ENCODE peak calls at places on chromosomes 13 and 19, in four cellular contexts. N is body of pancreas; T is naive thymus-derived CD4-positive, alpha-beta T cell; Y is SK-N-SH. R is an unnamed sample. For H3K9me3 and H3K4me1, the result is how much of the 10 kb centered on the place peaks cover.

GRCh38 chr13:48401480-48401879 is 11.4 kb downstream of the LPAR6 start:
- DNase-seq in N (no peak), T (no peak), Y (no peak), R (no peak)

GRCh38 chr19:10270616-10271394 is at the start of gene ICAM1:
- DNase-seq in N (peak), Y (peak), T (peak), R (peak)

GRCh38 chr13:26616126-26616525 is 58.6 kb downstream of the WASF3 start:
- DNase-seq in N (no peak), T (no peak), Y (no peak), R (no peak)

GRCh38 chr13:77351326-77351725 is 24.4 kb upstream of the MYCBP2 start:
- DNase-seq in N (no peak), T (no peak), Y (no peak), R (no peak)

GRCh38 chr13:111184685-111185401 is 69.7 kb downstream of the ARHGEF7 start:
- DNase-seq in N (no peak), T (no peak), Y (no peak), R (no peak)

GRCh38 chr19:31761281-31761913 is 412.2 kb upstream of the TSHZ3 start:
- DNase-seq in N (no peak), Y (no peak), T (no peak), R (no peak)

GRCh38 chr13:107124129-107124718 is 556.3 kb upstream of the ARGLU1 start:
- DNase-seq in N (no peak), T (no peak), Y (peak), R (no peak)

GRCh38 chr19:6738726-6739389 is 622 bp upstream of the TRIP10 start:
- DNase-seq in T (peak), N (peak), Y (no peak), R (peak)

GRCh38 chr19:4177146-4177545 is 5.2 kb downstream of the SIRT6 start:
- DNase-seq in T (no peak), Y (no peak), N (no peak), R (no peak)

GRCh38 chr13:101552286-101552685 is 99.8 kb downstream of the ITGBL1 start:
- DNase-seq in Y (no peak), N (no peak), T (no peak), R (no peak)

GRCh38 chr13:72500851-72501250 is 226.6 kb downstream of the MZT1 start:
- DNase-seq in Y (no peak), T (no peak), N (no peak), R (no peak)

GRCh38 chr13:46982856-46983582 is 86.2 kb upstream of the HTR2A start:
- DNase-seq in Y (no peak), N (no peak), T (no peak), R (no peak)

GRCh38 chr19:30303131-30303654 is 69.0 kb upstream of the ZNF536 start:
- DNase-seq in N (no peak), Y (no peak), T (no peak), R (no peak)

GRCh38 chr13:80572308-80572676 is 231.4 kb upstream of the SPRY2 start:
- DNase-seq in T (no peak), N (no peak), Y (peak), R (no peak)

GRCh38 chr19:15701757-15702589 is 25.9 kb upstream of the OR10H2 start:
- DNase-seq in N (no peak), T (no peak), Y (no peak), R (no peak)

GRCh38 chr13:62060570-62060969 is 644.9 kb upstream of the PCDH20 start:
- DNase-seq in T (no peak), N (no peak), Y (no peak), R (no peak)

GRCh38 chr19:22118132-22118531 is 65.8 kb downstream of the ZNF257 start:
- DNase-seq in N (no peak), Y (no peak), T (no peak), R (no peak)

GRCh38 chr13:45548281-45548680 is 67.3 kb downstream of the ERICH6B start:
- DNase-seq in Y (no peak), T (no peak), N (no peak), R (no peak)

GRCh38 chr19:4755459-4755858 is 31.8 kb upstream of the DPP9 start:
- DNase-seq in Y (no peak), N (no peak), T (no peak), R (no peak)

GRCh38 chr19:6087074-6087506 is 23.2 kb downstream of the RFX2 start:
- DNase-seq in N (no peak), Y (peak), T (no peak), R (no peak)

GRCh38 chr19:33954686-33955085 is 158.0 kb downstream of the KCTD15 start:
- DNase-seq in Y (no peak), N (peak), T (no peak), R (no peak)

GRCh38 chr13:21039097-21039800 is 22.1 kb downstream of the LATS2 start:
- DNase-seq in Y (no peak), N (no peak), T (no peak), R (peak)

GRCh38 chr19:32339988-32340874 is 5.2 kb upstream of the ZNF507 start:
- DNase-seq in N (peak), Y (peak), T (peak), R (peak)

GRCh38 chr19:38786572-38787265 is 2.3 kb upstream of the LGALS7B start:
- DNase-seq in N (no peak), T (no peak), Y (no peak), R (no peak)

GRCh38 chr13:110714798-110715394 is 1.4 kb downstream of the ING1 start:
- DNase-seq in Y (no peak), T (peak), N (peak), R (peak)

GRCh38 chr19:57872450-57872849 is 16.4 kb downstream of the ZNF814 start:
- DNase-seq in T (no peak), N (no peak), Y (no peak), R (no peak)
- H3K9me3 ChIP-seq in T (under half), N (under half), Y (under half), R (under half)

DNA sequence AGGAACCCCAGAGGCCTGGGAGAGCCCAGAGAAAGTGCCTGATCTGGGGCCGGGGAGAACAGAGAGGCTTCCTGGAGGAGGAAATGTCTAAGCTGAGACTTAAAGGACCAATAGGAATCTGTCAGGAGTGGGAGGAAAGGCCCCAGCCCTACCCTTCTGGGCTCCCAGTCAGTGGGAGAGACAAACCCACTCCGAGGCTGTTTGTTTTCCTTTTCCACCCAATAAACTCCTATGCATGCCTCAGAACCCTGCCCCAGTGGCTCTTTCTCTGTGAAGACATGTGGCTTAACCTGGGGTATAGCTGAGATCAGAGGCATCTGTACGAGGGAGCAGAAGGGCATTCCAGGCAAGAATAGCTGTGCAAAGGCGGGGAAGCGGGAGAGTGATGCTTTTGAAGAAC is 1.9 kb downstream of the MEGF8 start:
- DNase-seq in N (no peak), T (no peak), Y (no peak), R (no peak)
- H3K4me1 ChIP-seq in N (under half), T (under half), Y (under half), R (under half)

GRCh38 chr19:36579255-36579654 is 6.2 kb upstream of the ZNF529 start:
- DNase-seq in N (no peak), Y (no peak), T (no peak), R (no peak)
- H3K9me3 ChIP-seq in N (under half), Y (under half), T (under half), R (under half)

GRCh38 chr19:42280761-42281174 is 11.7 kb downstream of the CIC start:
- DNase-seq in N (no peak), T (no peak), Y (peak), R (peak)

GRCh38 chr19:42279902-42280760 is 11.1 kb downstream of the CIC start:
- DNase-seq in Y (peak), N (peak), T (peak), R (peak)

GRCh38 chr19:42281175-42282035 is 12.4 kb downstream of the CIC start:
- DNase-seq in N (peak), T (no peak), Y (no peak), R (peak)

GRCh38 chr19:42277821-42278809 is 9.1 kb downstream of the CIC start:
- DNase-seq in Y (peak), N (peak), T (no peak), R (peak)

GRCh38 chr19:42279148-42279901 is 10.3 kb downstream of the CIC start:
- DNase-seq in T (no peak), N (peak), Y (no peak), R (peak)
- H3K4me1 ChIP-seq in T (under half), N (half or more), Y (half or more), R (under half)

DNA sequence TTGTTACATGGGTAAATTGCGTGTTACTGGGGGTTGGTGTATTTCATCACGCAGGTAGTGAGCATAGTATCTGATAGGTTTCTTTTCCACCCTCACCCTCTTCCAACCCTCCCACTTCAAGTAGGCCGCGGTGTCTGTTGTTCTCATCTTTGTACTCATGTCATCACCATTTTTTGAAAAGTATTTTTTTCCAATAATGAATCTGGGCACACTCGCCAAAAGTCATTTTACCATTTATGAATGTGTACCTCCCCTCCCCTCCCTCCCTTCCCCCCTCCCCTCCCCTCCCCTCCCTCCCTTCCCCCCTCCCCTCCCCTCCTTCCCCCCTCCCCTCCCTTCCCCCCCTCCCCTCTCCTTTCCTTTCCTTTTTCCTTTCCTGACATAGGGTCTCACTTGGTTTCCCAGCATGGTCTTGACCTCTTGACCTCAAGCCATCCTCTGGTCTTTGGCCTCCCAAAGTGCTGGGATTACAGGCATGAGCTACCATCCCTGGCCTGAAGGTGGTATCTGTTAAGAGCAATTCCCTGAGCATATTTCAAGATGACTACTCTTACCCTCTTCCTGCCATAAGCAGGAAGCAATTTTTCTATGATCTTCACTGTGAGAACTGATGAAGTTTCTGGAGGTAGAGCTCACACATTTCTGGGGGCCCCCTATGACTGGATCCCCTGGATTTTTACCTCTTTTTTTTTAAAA is 15.7 kb downstream of the ZNF627 start:
- DNase-seq in N (no peak), Y (no peak), T (no peak), R (no peak)
- H3K9me3 ChIP-seq in N (under half), Y (under half), T (under half), R (under half)

GRCh38 chr13:27637289-27637626 is 15.6 kb downstream of the POLR1D start:
- DNase-seq in T (no peak), N (no peak), Y (no peak), R (no peak)
- H3K4me1 ChIP-seq in T (under half), N (under half), Y (under half), R (under half)

GRCh38 chr13:19083340-19083739 is 98.3 kb downstream of the TUBA3C start:
- DNase-seq in N (no peak), T (no peak), Y (no peak), R (no peak)

GRCh38 chr13:19089315-19089714 is 92.3 kb downstream of the TUBA3C start:
- DNase-seq in N (no peak), T (no peak), Y (peak), R (no peak)

GRCh38 chr13:19085258-19085657 is 96.4 kb downstream of the TUBA3C start:
- DNase-seq in Y (no peak), T (no peak), N (no peak), R (no peak)

GRCh38 chr13:19088416-19088815 is 93.2 kb downstream of the TUBA3C start:
- DNase-seq in Y (no peak), T (no peak), N (no peak), R (no peak)

DNA sequence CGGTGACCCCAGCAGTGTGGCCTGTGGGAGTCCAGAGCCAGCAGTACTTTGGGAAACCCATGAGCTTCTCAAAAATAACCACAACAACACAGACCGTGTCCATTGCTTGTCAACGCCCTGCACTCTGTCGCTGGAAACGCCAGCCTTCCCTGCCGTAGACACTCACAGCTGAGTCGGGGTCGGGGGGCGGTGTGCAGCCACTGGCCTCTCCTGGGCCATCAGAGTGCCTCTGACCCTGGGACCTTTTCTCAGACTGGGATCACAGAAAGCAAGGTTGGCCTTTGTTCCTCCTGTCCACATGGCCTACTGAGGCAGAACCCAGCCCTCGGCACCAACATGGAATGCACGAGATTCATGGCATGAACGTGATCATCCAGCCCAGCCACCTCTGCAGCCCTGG is 95.7 kb downstream of the TUBA3C start:
- DNase-seq in Y (no peak), N (no peak), T (no peak), R (no peak)
- H3K9me3 ChIP-seq in Y (under half), N (under half), T (under half), R (under half)

R was measured in adrenal gland.